ENCODE peak calls at places on chromosomes 4 and X, in five cellular contexts. R is transverse colon, T is ovary, Q is Peyer's patch, M is lower leg skin. C is an unnamed sample.
A peak's percentile ranks its signal among the peaks of the same experiment; 100 is the strongest.

GRCh38 chr4:152972821-152973613 is 36.9 kb downstream of the FHDC1 start:
- DNase-seq in Q (no peak), R (no peak), T (no peak), M (no peak), C (no peak)

GRCh38 chr4:46123872-46124755 is at the start of gene GABRG1:
- DNase-seq in M (no peak), Q (no peak), R (no peak), T (no peak), C (no peak)

GRCh38 chrX:131734621-131735020 is 190.7 kb downstream of the OR13H1 start:
- DNase-seq in Q (peak; percentile 93), T (peak; percentile 88), R (peak; percentile 85), M (no peak), C (no peak)

GRCh38 chrX:108322243-108322642 is 116.0 kb downstream of the COL4A6 start:
- DNase-seq in Q (no peak), M (no peak), T (no peak), R (no peak), C (no peak)

GRCh38 chr4:5878359-5878758 is 14.5 kb downstream of the CRMP1 start:
- DNase-seq in R (no peak), Q (no peak), T (no peak), M (no peak), C (no peak)

GRCh38 chr4:183289688-183290087 is 30.4 kb downstream of the CLDN22 start:
- DNase-seq in Q (no peak), T (no peak), R (no peak), M (no peak), C (no peak)

GRCh38 chrX:139889760-139890159 is 43.1 kb downstream of the ATP11C start:
- DNase-seq in T (no peak), M (no peak), R (no peak), Q (no peak), C (no peak)

GRCh38 chr4:159281781-159282180 is 178.9 kb downstream of the RAPGEF2 start:
- DNase-seq in T (no peak), Q (no peak), M (no peak), R (no peak), C (no peak)

GRCh38 chr4:123666486-123666885 is 269.9 kb downstream of the SPRY1 start:
- DNase-seq in R (no peak), Q (no peak), M (no peak), T (no peak), C (no peak)

GRCh38 chrX:54413753-54414152 is 26.5 kb upstream of the TSR2 start:
- DNase-seq in R (no peak), Q (no peak), M (no peak), T (no peak), C (no peak)

GRCh38 chrX:42954880-42955279 is 176.9 kb upstream of the PPP1R2C start:
- DNase-seq in T (no peak), R (no peak), Q (no peak), M (no peak), C (no peak)

GRCh38 chr4:8101213-8101781 is 57.3 kb downstream of the ABLIM2 start:
- DNase-seq in R (peak; percentile 84), T (peak; percentile 87), Q (peak; percentile 83), M (peak; percentile 88), C (peak; percentile 80)

DNA sequence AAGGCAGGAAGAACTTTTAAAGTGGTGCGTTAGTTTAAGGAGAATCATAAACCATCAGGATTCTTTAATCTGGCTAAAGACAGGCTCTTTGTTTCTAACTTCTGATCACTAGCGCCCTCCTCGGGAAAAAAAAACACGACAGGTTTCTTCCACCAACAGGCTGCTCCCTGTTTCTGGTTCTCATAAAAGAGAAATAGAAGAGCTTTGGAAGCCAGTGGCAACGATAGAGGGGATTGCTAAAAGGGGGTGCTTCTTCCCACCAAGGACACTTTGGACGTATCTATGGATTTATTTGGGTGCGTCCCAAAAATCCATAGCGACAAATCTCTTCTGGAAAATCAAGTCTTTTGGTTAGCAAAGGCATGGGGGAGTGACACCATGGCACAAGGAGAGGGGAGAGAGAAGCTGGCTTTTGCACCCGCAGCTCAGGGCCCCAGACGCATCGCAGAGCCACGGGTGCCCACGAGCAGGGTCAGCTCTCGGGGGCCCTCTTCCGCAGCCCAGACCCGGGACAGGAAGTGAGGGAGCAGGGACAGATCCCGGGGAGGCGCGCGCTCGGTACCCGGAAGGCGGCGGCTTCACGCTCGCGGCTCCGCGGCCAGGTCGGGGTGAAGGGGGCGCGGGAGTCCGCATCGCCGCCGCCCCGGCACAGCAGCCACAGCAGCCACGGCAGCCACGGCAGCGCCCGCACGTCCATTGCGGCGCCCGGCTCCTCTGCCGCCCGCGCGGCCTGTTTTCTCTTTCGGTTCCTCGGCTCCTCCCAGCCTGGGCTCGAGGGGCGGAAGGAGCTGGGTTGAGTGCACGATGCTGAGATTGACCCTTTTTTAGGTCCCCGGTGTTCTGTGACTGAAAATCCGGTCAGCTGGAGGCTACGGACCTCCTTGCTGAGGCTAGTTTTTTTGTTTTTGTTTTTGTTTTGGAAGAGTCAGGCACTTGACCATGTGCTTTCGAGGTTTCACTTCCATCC is at the start of gene CTSO:
- DNase-seq in R (peak; percentile 75), Q (peak; percentile 84), T (peak; percentile 75), M (peak; percentile 56), C (peak; percentile 72)
- TF ChIP-seq POLR2A in R (peak; percentile 57), Q (no peak), T (peak; percentile 31), M (no peak), C (peak; percentile 83)

DNA sequence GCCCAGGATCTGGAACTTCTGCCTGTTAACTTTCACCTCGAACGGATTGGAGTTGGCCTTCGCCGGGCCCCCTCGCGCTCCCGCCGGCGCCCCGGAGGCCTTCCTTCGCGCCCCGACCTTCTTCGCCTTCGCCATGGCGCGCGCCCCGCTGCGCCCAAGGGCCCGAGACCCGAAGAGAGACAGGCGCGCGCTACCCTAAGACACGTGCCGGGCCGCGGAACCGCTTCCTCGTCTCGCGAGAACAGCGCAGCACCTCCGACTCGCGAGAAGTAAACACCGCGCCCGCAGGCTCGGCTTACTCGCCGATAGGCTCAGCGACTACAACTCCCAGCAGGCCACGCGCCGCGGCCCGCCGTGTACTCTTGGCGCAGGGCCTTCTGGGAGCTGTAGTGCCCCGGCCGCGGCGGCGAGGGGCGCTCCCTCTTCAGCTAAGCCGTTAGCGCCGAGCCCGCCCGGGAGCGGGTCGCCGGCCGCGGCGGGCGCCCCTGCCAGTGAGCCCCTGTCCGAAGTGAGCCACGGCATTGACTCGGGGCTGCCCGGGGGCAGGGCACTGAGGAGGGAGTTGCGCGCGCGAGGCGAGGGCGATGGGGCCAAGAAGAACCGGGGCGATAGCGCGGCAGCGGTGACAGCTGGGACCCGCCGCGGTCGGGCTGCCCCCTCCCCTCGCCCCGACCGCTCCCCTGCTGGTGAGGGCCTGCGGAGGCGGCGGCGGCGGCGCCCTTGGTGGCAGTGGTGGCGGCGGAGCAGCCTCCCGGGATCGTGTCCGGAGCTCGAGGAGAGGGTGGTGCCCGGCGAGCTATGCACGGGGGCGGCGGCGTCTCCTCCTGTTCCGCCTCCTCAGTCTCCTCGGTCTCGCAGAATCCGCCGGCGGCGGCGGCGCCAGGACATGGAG is at the start of the genes GRK4 and NOP14:
- DNase-seq in Q (peak; percentile 99), T (peak; percentile 98), R (peak; percentile 98), M (peak; percentile 96), C (peak; percentile 99)
- TF ChIP-seq CTCF in Q (peak; percentile 32), T (no peak), R (peak; percentile 21), M (no peak), C (peak; percentile 55)

GRCh38 chr4:113390850-113391249 is 341.4 kb downstream of the ANK2 start:
- DNase-seq in Q (no peak), T (no peak), R (no peak), M (no peak), C (no peak)

GRCh38 chr4:113397114-113397701 is 347.8 kb downstream of the ANK2 start:
- DNase-seq in M (no peak), T (no peak), Q (no peak), R (no peak), C (no peak)

GRCh38 chr4:113394108-113394729 is 344.8 kb downstream of the ANK2 start:
- DNase-seq in M (no peak), Q (no peak), R (no peak), T (no peak), C (no peak)

GRCh38 chr4:113398441-113399143 is 349.1 kb downstream of the ANK2 start:
- DNase-seq in R (no peak), M (no peak), T (no peak), Q (no peak), C (no peak)

DNA sequence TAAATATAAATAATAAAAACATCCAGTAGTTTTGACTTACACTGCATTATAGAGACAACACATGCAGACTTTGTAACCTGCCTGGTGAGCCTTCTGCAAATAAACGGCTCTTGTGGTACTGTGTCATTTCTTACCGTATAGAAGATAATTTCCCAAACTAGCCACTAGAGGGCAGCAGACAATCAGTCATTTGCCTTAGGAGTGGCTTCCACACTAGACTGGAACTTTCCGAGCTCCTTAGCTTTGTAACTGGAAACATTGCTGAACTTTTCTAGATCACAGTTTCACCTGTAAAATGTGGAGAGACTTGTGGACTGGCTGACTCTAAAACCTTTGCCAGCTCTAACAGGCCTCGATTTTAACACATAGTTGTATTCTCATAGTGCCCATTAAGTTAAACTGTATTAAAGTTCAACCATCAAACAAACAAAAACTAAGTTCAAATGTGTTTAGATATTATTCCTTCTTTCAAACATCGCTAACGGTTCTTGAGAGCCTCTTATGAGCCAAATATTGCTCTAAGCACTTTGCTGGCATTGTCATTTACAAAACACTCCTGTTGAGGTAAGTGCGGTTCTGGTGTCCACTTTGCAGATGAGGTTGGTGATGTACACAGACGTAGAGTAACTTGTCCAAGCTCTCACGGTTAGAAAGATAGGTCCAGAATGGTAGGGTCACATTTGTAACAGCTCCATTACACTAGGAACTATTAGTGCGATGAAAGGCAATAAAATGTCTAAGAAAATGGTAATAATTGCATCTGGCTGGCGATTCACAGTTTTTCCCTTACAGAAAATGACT is 345.5 kb downstream of the ANK2 start:
- DNase-seq in M (peak; percentile 63), Q (peak; percentile 63), T (peak; percentile 26), R (peak; percentile 35), C (peak; percentile 54)
- TF ChIP-seq POLR2A in M (no peak), Q (no peak), T (no peak), R (no peak), C (no peak)

GRCh38 chr4:144355809-144356757 is 215.6 kb upstream of the GYPA start:
- DNase-seq in Q (no peak), R (peak; percentile 11), M (no peak), T (no peak), C (no peak)
- TF ChIP-seq CTCF in Q (no peak), R (no peak), M (no peak), T (no peak), C (no peak)

C was measured in upper lobe of left lung.